ENCODE peak calls at places on chromosomes 13 and 19, in seven cellular contexts. One of them, this sample, is unnamed.

GRCh38 chr19:40716031-40716654 is 543 bp downstream of the COQ8B start:
- DNase-seq in aorta: peak
- DNase-seq in progenitor cell of endocrine pancreas: no peak
- DNase-seq in Karpas-422: peak
- DNase-seq in AG20443: no peak
- DNase-seq in tibial artery: peak
- DNase-seq in brain pericyte: no peak
- DNase-seq in this sample: peak

GRCh38 chr19:39737929-39738328 is at the start of gene CLC:
- DNase-seq in progenitor cell of endocrine pancreas: no peak
- DNase-seq in brain pericyte: no peak
- DNase-seq in Karpas-422: peak
- DNase-seq in tibial artery: no peak
- DNase-seq in aorta: no peak
- DNase-seq in AG20443: no peak
- DNase-seq in this sample: no peak

GRCh38 chr19:55619264-55619663 is 5.1 kb downstream of the ZNF784 start:
- DNase-seq in progenitor cell of endocrine pancreas: no peak
- DNase-seq in brain pericyte: no peak
- DNase-seq in tibial artery: no peak
- DNase-seq in Karpas-422: peak
- DNase-seq in aorta: no peak
- DNase-seq in AG20443: no peak
- DNase-seq in this sample: peak

GRCh38 chr13:74062933-74063332 is 71.3 kb downstream of the KLF12 start:
- DNase-seq in brain pericyte: no peak
- DNase-seq in progenitor cell of endocrine pancreas: no peak
- DNase-seq in tibial artery: peak
- DNase-seq in Karpas-422: peak
- DNase-seq in AG20443: peak
- DNase-seq in aorta: peak
- DNase-seq in this sample: peak

GRCh38 chr13:78600317-78600899 is 2.9 kb downstream of the POU4F1 start:
- DNase-seq in tibial artery: no peak
- DNase-seq in brain pericyte: no peak
- DNase-seq in aorta: no peak
- DNase-seq in AG20443: no peak
- DNase-seq in Karpas-422: no peak
- DNase-seq in progenitor cell of endocrine pancreas: no peak
- DNase-seq in this sample: no peak

GRCh38 chr13:26897706-26898550 is 137.3 kb upstream of the GPR12 start:
- DNase-seq in tibial artery: no peak
- DNase-seq in progenitor cell of endocrine pancreas: no peak
- DNase-seq in Karpas-422: peak
- DNase-seq in aorta: no peak
- DNase-seq in AG20443: no peak
- DNase-seq in brain pericyte: no peak
- DNase-seq in this sample: no peak

GRCh38 chr13:26949701-26950345 is 189.2 kb upstream of the GPR12 start:
- DNase-seq in brain pericyte: no peak
- DNase-seq in Karpas-422: no peak
- DNase-seq in AG20443: no peak
- DNase-seq in aorta: no peak
- DNase-seq in progenitor cell of endocrine pancreas: no peak
- DNase-seq in tibial artery: no peak
- DNase-seq in this sample: no peak

GRCh38 chr13:31038834-31039552 is 106.5 kb downstream of the TEX26 start:
- DNase-seq in brain pericyte: no peak
- DNase-seq in tibial artery: no peak
- DNase-seq in progenitor cell of endocrine pancreas: no peak
- DNase-seq in AG20443: no peak
- DNase-seq in aorta: no peak
- DNase-seq in Karpas-422: no peak
- DNase-seq in this sample: no peak

GRCh38 chr13:27338816-27339215 is 68.2 kb downstream of the RASL11A start:
- DNase-seq in AG20443: no peak
- DNase-seq in progenitor cell of endocrine pancreas: no peak
- DNase-seq in aorta: no peak
- DNase-seq in brain pericyte: no peak
- DNase-seq in tibial artery: no peak
- DNase-seq in Karpas-422: peak
- DNase-seq in this sample: no peak

GRCh38 chr13:38582133-38582532 is 104.7 kb upstream of the FREM2 start:
- DNase-seq in tibial artery: no peak
- DNase-seq in brain pericyte: no peak
- DNase-seq in AG20443: peak
- DNase-seq in Karpas-422: peak
- DNase-seq in progenitor cell of endocrine pancreas: no peak
- DNase-seq in aorta: no peak
- DNase-seq in this sample: peak

GRCh38 chr19:5038631-5039271 is 69.8 kb downstream of the KDM4B start:
- DNase-seq in progenitor cell of endocrine pancreas: no peak
- DNase-seq in tibial artery: no peak
- DNase-seq in Karpas-422: peak
- DNase-seq in brain pericyte: no peak
- DNase-seq in AG20443: peak
- DNase-seq in aorta: no peak
- DNase-seq in this sample: peak

GRCh38 chr13:110677731-110678545 is 28.0 kb downstream of the CARS2 start:
- DNase-seq in aorta: no peak
- DNase-seq in AG20443: peak
- DNase-seq in tibial artery: no peak
- DNase-seq in progenitor cell of endocrine pancreas: no peak
- DNase-seq in Karpas-422: no peak
- DNase-seq in brain pericyte: no peak
- DNase-seq in this sample: no peak

GRCh38 chr13:113851826-113852535 is 11.9 kb downstream of the GAS6 start:
- DNase-seq in tibial artery: peak
- DNase-seq in AG20443: no peak
- DNase-seq in aorta: peak
- DNase-seq in Karpas-422: no peak
- DNase-seq in progenitor cell of endocrine pancreas: no peak
- DNase-seq in brain pericyte: no peak
- DNase-seq in this sample: no peak

GRCh38 chr19:42074513-42075363 is 1.2 kb upstream of the ZNF574 start:
- DNase-seq in brain pericyte: no peak
- DNase-seq in Karpas-422: peak
- DNase-seq in tibial artery: no peak
- DNase-seq in aorta: no peak
- DNase-seq in progenitor cell of endocrine pancreas: no peak
- DNase-seq in AG20443: peak
- DNase-seq in this sample: peak

GRCh38 chr19:18745931-18746330 is 45.2 kb downstream of the COMP start:
- DNase-seq in aorta: no peak
- DNase-seq in progenitor cell of endocrine pancreas: no peak
- DNase-seq in tibial artery: no peak
- DNase-seq in Karpas-422: no peak
- DNase-seq in AG20443: no peak
- DNase-seq in brain pericyte: no peak
- DNase-seq in this sample: no peak

GRCh38 chr19:58154287-58154678 is 3.7 kb upstream of the ZNF329 start:
- DNase-seq in progenitor cell of endocrine pancreas: no peak
- DNase-seq in AG20443: peak
- DNase-seq in brain pericyte: no peak
- DNase-seq in tibial artery: peak
- DNase-seq in aorta: peak
- DNase-seq in Karpas-422: no peak
- DNase-seq in this sample: peak

GRCh38 chr19:11268783-11269267 is 6.5 kb upstream of the DOCK6 start:
- DNase-seq in Karpas-422: no peak
- DNase-seq in aorta: no peak
- DNase-seq in progenitor cell of endocrine pancreas: no peak
- DNase-seq in tibial artery: no peak
- DNase-seq in brain pericyte: peak
- DNase-seq in AG20443: no peak
- DNase-seq in this sample: peak

GRCh38 chr13:59734393-59734792 is 429.3 kb downstream of the DIAPH3 start:
- DNase-seq in Karpas-422: peak
- DNase-seq in tibial artery: no peak
- DNase-seq in brain pericyte: no peak
- DNase-seq in aorta: no peak
- DNase-seq in AG20443: no peak
- DNase-seq in progenitor cell of endocrine pancreas: no peak
- DNase-seq in this sample: no peak

GRCh38 chr19:11658954-11659353 is 61.7 kb downstream of the ZNF627 start:
- DNase-seq in brain pericyte: no peak
- DNase-seq in tibial artery: no peak
- DNase-seq in aorta: no peak
- DNase-seq in Karpas-422: no peak
- DNase-seq in AG20443: no peak
- DNase-seq in progenitor cell of endocrine pancreas: no peak
- DNase-seq in this sample: no peak

GRCh38 chr19:54517483-54517882 is 14.9 kb downstream of the LAIR2 start:
- DNase-seq in AG20443: peak
- DNase-seq in Karpas-422: peak
- DNase-seq in brain pericyte: no peak
- DNase-seq in tibial artery: no peak
- DNase-seq in aorta: no peak
- DNase-seq in progenitor cell of endocrine pancreas: no peak
- DNase-seq in this sample: peak

GRCh38 chr13:67048793-67049150 is 181.4 kb downstream of the PCDH9 start:
- DNase-seq in brain pericyte: no peak
- DNase-seq in aorta: no peak
- DNase-seq in tibial artery: no peak
- DNase-seq in progenitor cell of endocrine pancreas: no peak
- DNase-seq in Karpas-422: no peak
- DNase-seq in AG20443: no peak
- DNase-seq in this sample: no peak

GRCh38 chr19:35140898-35141626 is 2.0 kb upstream of the FXYD7 start:
- DNase-seq in progenitor cell of endocrine pancreas: peak
- DNase-seq in tibial artery: peak
- DNase-seq in AG20443: peak
- DNase-seq in brain pericyte: no peak
- DNase-seq in aorta: peak
- DNase-seq in Karpas-422: peak
- DNase-seq in this sample: peak

GRCh38 chr13:106373304-106373988 is 162.0 kb downstream of the EFNB2 start:
- DNase-seq in AG20443: no peak
- DNase-seq in Karpas-422: no peak
- DNase-seq in tibial artery: no peak
- DNase-seq in progenitor cell of endocrine pancreas: no peak
- DNase-seq in brain pericyte: no peak
- DNase-seq in aorta: no peak
- DNase-seq in this sample: no peak

GRCh38 chr19:52258426-52258825 is 11.0 kb upstream of the ZNF766 start:
- DNase-seq in aorta: no peak
- DNase-seq in tibial artery: no peak
- DNase-seq in Karpas-422: no peak
- DNase-seq in brain pericyte: no peak
- DNase-seq in AG20443: no peak
- DNase-seq in progenitor cell of endocrine pancreas: no peak
- DNase-seq in this sample: no peak

GRCh38 chr19:10395003-10395402 is 8.3 kb downstream of the CDC37 start:
- DNase-seq in progenitor cell of endocrine pancreas: no peak
- DNase-seq in tibial artery: no peak
- DNase-seq in brain pericyte: no peak
- DNase-seq in aorta: no peak
- DNase-seq in Karpas-422: no peak
- DNase-seq in AG20443: no peak
- DNase-seq in this sample: no peak

GRCh38 chr13:99153219-99153618 is 47.4 kb upstream of the UBAC2 start:
- DNase-seq in aorta: no peak
- DNase-seq in progenitor cell of endocrine pancreas: no peak
- DNase-seq in Karpas-422: no peak
- DNase-seq in tibial artery: no peak
- DNase-seq in brain pericyte: no peak
- DNase-seq in AG20443: no peak
- DNase-seq in this sample: no peak

GRCh38 chr19:49216076-49216475 is 58.5 kb downstream of the TRPM4 start:
- DNase-seq in brain pericyte: no peak
- DNase-seq in aorta: no peak
- DNase-seq in tibial artery: no peak
- DNase-seq in AG20443: no peak
- DNase-seq in Karpas-422: no peak
- DNase-seq in progenitor cell of endocrine pancreas: no peak
- DNase-seq in this sample: no peak